ENCODE peak calls at places on chromosomes 1 and 21, in seven cellular contexts. R is uterus; I is brain microvascular endothelial cell; F is CD4-positive, alpha-beta T cell; J is left ventricle myocardium inferior; V is astrocyte; L is H9. G is an unnamed sample.
A peak's percentile ranks its signal among the peaks of the same experiment; 100 is the strongest.

GRCh38 chr1:166907763-166908162 is 31.7 kb upstream of the TADA1 start:
- DNase-seq in V (no peak), R (no peak), L (no peak), I (no peak), F (no peak), J (no peak), G (no peak)

GRCh38 chr1:152089014-152089674 is at the start of gene TCHHL1:
- DNase-seq in F (no peak), L (no peak), V (no peak), I (no peak), J (no peak), R (no peak), G (no peak)

GRCh38 chr1:179754031-179754624 is 11.0 kb downstream of the FAM163A start:
- DNase-seq in R (no peak), F (no peak), J (no peak), I (peak; percentile 60), V (peak; percentile 84), L (no peak), G (peak; percentile 94)

GRCh38 chr1:64248065-64248464 is 44.6 kb downstream of the UBE2U start:
- DNase-seq in L (no peak), R (no peak), V (no peak), F (no peak), I (no peak), J (no peak), G (no peak)

GRCh38 chr21:40099809-40100208 is 232.6 kb downstream of the PCP4 start:
- DNase-seq in R (no peak), V (no peak), I (no peak), F (no peak), L (no peak), J (no peak), G (no peak)

GRCh38 chr1:243942196-243943150 is 92.4 kb upstream of the AKT3 start:
- DNase-seq in F (no peak), I (no peak), R (no peak), J (no peak), L (no peak), V (peak; percentile 31), G (no peak)

GRCh38 chr1:155062151-155062686 is 1.3 kb upstream of the EFNA4 start:
- DNase-seq in J (no peak), V (no peak), F (no peak), L (peak; percentile 80), R (no peak), I (no peak), G (peak; percentile 69)

GRCh38 chr1:26907071-26907922 is 6.5 kb downstream of the NR0B2 start:
- DNase-seq in J (no peak), L (no peak), V (peak; percentile 92), R (no peak), F (no peak), I (peak; percentile 80), G (peak; percentile 69)

GRCh38 chr1:117368116-117369108 is 1.2 kb downstream of the MAN1A2 start:
- DNase-seq in F (no peak), L (no peak), V (peak; percentile 20), R (no peak), I (no peak), J (no peak), G (peak; percentile 19)

GRCh38 chr21:26683996-26684395 is 110.9 kb upstream of the CYYR1 start:
- DNase-seq in R (no peak), V (no peak), L (no peak), I (no peak), F (no peak), J (no peak), G (no peak)

GRCh38 chr1:186420923-186421322 is 40.0 kb downstream of the PDC start:
- DNase-seq in R (no peak), L (no peak), J (no peak), V (no peak), F (no peak), I (no peak), G (no peak)

GRCh38 chr1:244006961-244007360 is 44.1 kb upstream of the ZBTB18 start:
- DNase-seq in I (no peak), V (no peak), R (no peak), L (no peak), J (no peak), F (no peak), G (no peak)

GRCh38 chr1:62318756-62319544 is at the start of gene KANK4:
- DNase-seq in I (no peak), F (no peak), V (no peak), J (no peak), R (no peak), L (peak; percentile 54), G (no peak)

GRCh38 chr21:30579351-30579750 is 10.8 kb downstream of the KRTAP22-2 start:
- DNase-seq in L (no peak), I (no peak), J (no peak), V (no peak), F (no peak), R (no peak), G (no peak)

GRCh38 chr21:42973309-42973990 is 912 bp upstream of the PKNOX1 start:
- DNase-seq in R (peak; percentile 24), V (no peak), F (no peak), I (no peak), L (peak; percentile 34), J (no peak), G (no peak)

GRCh38 chr21:42969193-42969600 is 5.2 kb upstream of the PKNOX1 start:
- DNase-seq in R (no peak), I (no peak), L (no peak), V (no peak), J (no peak), F (no peak), G (peak; percentile 12)

GRCh38 chr21:42973991-42974831 is at the start of gene PKNOX1:
- DNase-seq in I (peak; percentile 97), V (peak; percentile 94), F (peak; percentile 99), R (peak; percentile 99), L (peak; percentile 99), J (peak; percentile 99), G (peak; percentile 100)

GRCh38 chr21:42970946-42971653 is 3.3 kb upstream of the PKNOX1 start:
- DNase-seq in R (no peak), V (no peak), F (no peak), I (no peak), J (no peak), L (peak; percentile 31), G (no peak)

DNA sequence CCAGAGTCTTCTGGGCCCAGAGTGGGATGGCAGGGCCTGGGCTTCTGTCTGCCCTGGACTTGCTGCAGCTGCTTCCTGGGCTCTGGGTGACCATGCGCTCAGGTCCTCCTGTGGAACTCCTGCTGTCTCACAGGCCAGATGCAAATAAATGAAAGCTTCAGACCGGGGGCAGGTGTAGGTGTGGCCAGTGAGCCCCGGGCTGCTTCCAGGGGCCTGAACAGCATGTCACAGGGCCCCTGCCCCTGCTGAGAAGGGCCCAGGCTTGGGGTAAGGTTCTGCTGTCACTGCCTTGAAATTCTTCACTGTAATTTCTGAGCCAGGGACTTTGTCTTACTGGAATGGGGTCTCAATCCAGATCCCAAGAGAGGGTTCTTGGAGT is 2.5 kb upstream of the PKNOX1 start:
- DNase-seq in V (no peak), R (no peak), L (peak; percentile 80), F (no peak), J (no peak), I (no peak), G (no peak)
- H3K27ac ChIP-seq in V (no peak overlapping the region), R (no peak overlapping the region), L (peak overlapping the region; percentile 21), F (no peak overlapping the region), J (no peak overlapping the region), I (no peak overlapping the region), G (peak overlapping the region; percentile 67)

DNA sequence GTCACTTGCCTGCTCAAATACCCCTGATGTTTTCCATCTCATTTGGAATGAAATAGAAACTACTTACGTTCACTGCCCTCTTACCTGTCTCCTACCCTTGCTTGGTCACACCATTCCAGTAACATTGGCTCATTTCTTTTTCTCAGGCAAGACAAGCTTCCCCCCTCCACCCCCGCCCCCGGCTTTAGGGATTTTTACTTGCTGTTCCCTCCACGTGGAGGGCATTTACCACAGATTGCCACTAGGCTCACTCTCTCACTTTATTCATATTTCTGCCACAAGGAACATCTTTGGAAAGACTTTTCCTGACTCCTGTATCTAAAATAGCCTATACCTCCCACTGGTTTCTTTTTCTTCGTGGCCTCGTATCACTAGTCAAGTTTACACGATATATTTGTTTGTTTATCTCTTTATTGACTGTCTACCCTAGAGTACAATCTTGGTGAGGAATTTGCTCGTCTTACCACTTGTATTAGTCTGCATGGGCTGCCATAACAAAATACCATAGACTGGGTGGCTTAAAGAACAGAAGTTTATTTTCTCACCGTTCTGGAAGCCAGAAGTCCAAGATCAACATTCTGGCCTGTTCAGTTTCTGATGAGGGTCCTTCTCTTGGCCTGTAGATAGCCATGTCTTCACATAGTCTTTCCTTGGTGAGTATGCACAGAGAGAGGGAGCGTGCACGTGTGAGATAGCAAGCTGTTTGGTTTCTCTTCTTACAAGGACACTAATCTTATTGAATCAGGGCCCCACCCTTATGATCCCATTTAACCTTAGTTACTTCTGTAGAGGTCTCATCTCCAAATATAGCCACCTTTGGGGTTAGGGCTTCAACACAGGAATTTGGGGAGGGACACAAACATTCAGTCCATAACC is 126.2 kb downstream of the NRDC start:
- DNase-seq in V (no peak), L (no peak), J (no peak), F (no peak), I (no peak), R (no peak), G (no peak)
- TF ChIP-seq CTCF in V (no peak), L (peak; percentile 29), J (no peak), F (no peak), I (peak; percentile 14), R (no peak), G (no peak)

GRCh38 chr21:41168391-41169257 is 664 bp downstream of the BACE2 start:
- DNase-seq in J (peak; percentile 42), R (peak; percentile 75), L (peak; percentile 51), F (no peak), I (peak; percentile 42), V (peak; percentile 72), G (peak; percentile 75)

GRCh38 chr21:41169701-41170100 is 1.7 kb downstream of the BACE2 start:
- DNase-seq in L (no peak), F (no peak), J (no peak), I (no peak), V (peak; percentile 32), R (no peak), G (no peak)

GRCh38 chr21:41167348-41168342 is at the start of gene BACE2:
- DNase-seq in I (peak; percentile 33), L (peak; percentile 74), J (peak; percentile 85), R (peak; percentile 83), F (peak; percentile 13), V (peak; percentile 61), G (peak; percentile 88)

GRCh38 chr21:41170442-41170841 is 2.5 kb downstream of the BACE2 start:
- DNase-seq in L (peak; percentile 72), J (peak; percentile 29), V (no peak), F (no peak), R (peak; percentile 32), I (no peak), G (peak; percentile 57)

GRCh38 chr21:41169258-41169576 is 1.3 kb downstream of the BACE2 start:
- DNase-seq in R (no peak), J (no peak), F (no peak), I (no peak), V (no peak), L (no peak), G (no peak)
- H3K27ac ChIP-seq in R (peak overlapping the region; percentile 97), J (peak overlapping the region; percentile 92), F (no peak overlapping the region), I (no peak overlapping the region), V (peak overlapping the region; percentile 31), L (no peak overlapping the region), G (no peak overlapping the region)

DNA sequence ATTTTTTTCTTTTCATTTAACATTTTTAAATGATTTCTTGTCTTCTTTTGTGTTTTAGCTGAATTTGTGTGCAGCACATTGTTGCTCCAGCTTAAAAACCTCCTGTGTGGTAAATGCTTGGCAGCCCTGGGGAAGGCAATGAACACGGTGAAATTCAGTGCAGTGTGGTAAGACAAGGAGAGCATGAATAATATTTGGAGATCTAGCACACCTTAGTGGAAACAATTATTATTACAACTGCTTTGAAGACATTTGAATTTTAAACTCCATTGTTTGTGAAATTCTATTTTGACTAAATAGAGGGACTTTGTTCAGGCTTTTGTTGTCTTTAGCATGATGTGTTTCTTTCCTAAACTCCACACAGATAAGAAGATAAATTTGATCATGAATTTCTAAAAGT is 242.6 kb upstream of the CXADR start:
- DNase-seq in L (no peak), R (peak; percentile 82), J (peak; percentile 20), F (no peak), V (peak; percentile 47), I (peak; percentile 29), G (peak; percentile 72)
- TF ChIP-seq CTCF in L (peak; percentile 52), R (peak; percentile 85), J (peak; percentile 64), F (no peak), V (peak; percentile 55), I (peak; percentile 42), G (peak; percentile 42)